ENCODE peak calls at places on chromosomes 6 and 20, in six cellular contexts. One of them, this sample, is unnamed.

GRCh38 chr20:22106308-22106938 is 401.0 kb downstream of the PAX1 start:
- DNase-seq in SK-N-SH: peak; percentile 11
- DNase-seq in neural progenitor cell: peak; percentile 50
- DNase-seq in PC-3: peak; percentile 61
- DNase-seq in GM23338: peak; percentile 66
- DNase-seq in MM.1S: peak; percentile 66
- DNase-seq in this sample: peak; percentile 56

GRCh38 chr6:113596907-113597583 is 260.1 kb upstream of the MARCKS start:
- DNase-seq in SK-N-SH: no peak
- DNase-seq in PC-3: no peak
- DNase-seq in GM23338: no peak
- DNase-seq in MM.1S: no peak
- DNase-seq in neural progenitor cell: no peak
- DNase-seq in this sample: no peak

GRCh38 chr6:129331450-129332138 is 378.4 kb downstream of the ARHGAP18 start:
- DNase-seq in GM23338: no peak
- DNase-seq in MM.1S: no peak
- DNase-seq in neural progenitor cell: no peak
- DNase-seq in PC-3: peak; percentile 39
- DNase-seq in SK-N-SH: no peak
- DNase-seq in this sample: no peak

GRCh38 chr20:62656919-62657635 is 14.8 kb downstream of the SLCO4A1 start:
- DNase-seq in neural progenitor cell: no peak
- DNase-seq in GM23338: no peak
- DNase-seq in SK-N-SH: no peak
- DNase-seq in PC-3: no peak
- DNase-seq in MM.1S: no peak
- DNase-seq in this sample: no peak

GRCh38 chr6:148578837-148579236 is 168.0 kb upstream of the UST start:
- DNase-seq in SK-N-SH: no peak
- DNase-seq in MM.1S: no peak
- DNase-seq in neural progenitor cell: no peak
- DNase-seq in PC-3: no peak
- DNase-seq in GM23338: no peak
- DNase-seq in this sample: no peak

GRCh38 chr6:125480571-125480970 is 178.8 kb upstream of the HDDC2 start:
- DNase-seq in SK-N-SH: no peak
- DNase-seq in PC-3: no peak
- DNase-seq in GM23338: no peak
- DNase-seq in neural progenitor cell: no peak
- DNase-seq in MM.1S: no peak
- DNase-seq in this sample: no peak

GRCh38 chr20:63966944-63967322 is 2.8 kb downstream of the ZNF512B start:
- DNase-seq in neural progenitor cell: no peak
- DNase-seq in GM23338: no peak
- DNase-seq in SK-N-SH: no peak
- DNase-seq in MM.1S: no peak
- DNase-seq in PC-3: no peak
- DNase-seq in this sample: no peak

GRCh38 chr6:15436451-15436850 is 190.6 kb downstream of the JARID2 start:
- DNase-seq in GM23338: no peak
- DNase-seq in SK-N-SH: no peak
- DNase-seq in neural progenitor cell: no peak
- DNase-seq in MM.1S: no peak
- DNase-seq in PC-3: no peak
- DNase-seq in this sample: no peak

GRCh38 chr20:63333241-63333836 is 27.8 kb downstream of the CHRNA4 start:
- DNase-seq in neural progenitor cell: no peak
- DNase-seq in MM.1S: no peak
- DNase-seq in SK-N-SH: no peak
- DNase-seq in PC-3: peak; percentile 25
- DNase-seq in GM23338: no peak
- DNase-seq in this sample: no peak

GRCh38 chr20:50346372-50347347 is 156.0 kb downstream of the CEBPB start:
- DNase-seq in PC-3: peak; percentile 86
- DNase-seq in MM.1S: no peak
- DNase-seq in GM23338: no peak
- DNase-seq in neural progenitor cell: no peak
- DNase-seq in SK-N-SH: peak; percentile 82
- DNase-seq in this sample: peak; percentile 68

GRCh38 chr6:31462964-31463940 is 34.7 kb upstream of the MICB start:
- DNase-seq in PC-3: peak; percentile 95
- DNase-seq in MM.1S: peak; percentile 84
- DNase-seq in neural progenitor cell: peak; percentile 89
- DNase-seq in SK-N-SH: peak; percentile 69
- DNase-seq in GM23338: peak; percentile 97
- DNase-seq in this sample: peak; percentile 91
- H2AFZ ChIP-seq in PC-3: peak overlapping the region; percentile 95
- H2AFZ ChIP-seq in MM.1S: peak overlapping the region; percentile 85
- H2AFZ ChIP-seq in neural progenitor cell: peak overlapping the region; percentile 94
- H2AFZ ChIP-seq in SK-N-SH: peak overlapping the region; percentile 58
- H2AFZ ChIP-seq in GM23338: peak overlapping the region; percentile 94
- H2AFZ ChIP-seq in this sample: peak overlapping the region; percentile 36

GRCh38 chr6:118061666-118062065 is 154.6 kb downstream of the SLC35F1 start:
- DNase-seq in MM.1S: no peak
- DNase-seq in SK-N-SH: no peak
- DNase-seq in GM23338: no peak
- DNase-seq in neural progenitor cell: no peak
- DNase-seq in PC-3: no peak
- DNase-seq in this sample: no peak
- TF ChIP-seq EZH2phosphoT487 in MM.1S: no peak
- TF ChIP-seq EZH2phosphoT487 in SK-N-SH: no peak
- TF ChIP-seq EZH2phosphoT487 in GM23338: no peak
- TF ChIP-seq EZH2phosphoT487 in neural progenitor cell: no peak
- TF ChIP-seq EZH2phosphoT487 in PC-3: no peak
- TF ChIP-seq EZH2phosphoT487 in this sample: no peak

GRCh38 chr6:37547564-37548061 is 47.9 kb upstream of the CCDC167 start:
- DNase-seq in MM.1S: no peak
- DNase-seq in neural progenitor cell: no peak
- DNase-seq in PC-3: peak; percentile 66
- DNase-seq in SK-N-SH: peak; percentile 45
- DNase-seq in GM23338: no peak
- DNase-seq in this sample: peak; percentile 58
- H2AFZ ChIP-seq in MM.1S: no peak overlapping the region
- H2AFZ ChIP-seq in neural progenitor cell: no peak overlapping the region
- H2AFZ ChIP-seq in PC-3: peak overlapping the region; percentile 11
- H2AFZ ChIP-seq in SK-N-SH: no peak overlapping the region
- H2AFZ ChIP-seq in GM23338: no peak overlapping the region
- H2AFZ ChIP-seq in this sample: no peak overlapping the region

GRCh38 chr6:36958775-36959554 is 4.4 kb downstream of the PI16 start:
- DNase-seq in MM.1S: no peak
- DNase-seq in GM23338: peak; percentile 70
- DNase-seq in neural progenitor cell: no peak
- DNase-seq in SK-N-SH: no peak
- DNase-seq in PC-3: no peak
- DNase-seq in this sample: no peak
- TF ChIP-seq EZH2phosphoT487 in MM.1S: no peak
- TF ChIP-seq EZH2phosphoT487 in GM23338: no peak
- TF ChIP-seq EZH2phosphoT487 in neural progenitor cell: no peak
- TF ChIP-seq EZH2phosphoT487 in SK-N-SH: no peak
- TF ChIP-seq EZH2phosphoT487 in PC-3: no peak
- TF ChIP-seq EZH2phosphoT487 in this sample: no peak

GRCh38 chr6:133339543-133340384 is 98.6 kb downstream of the EYA4 start:
- DNase-seq in PC-3: no peak
- DNase-seq in MM.1S: no peak
- DNase-seq in SK-N-SH: no peak
- DNase-seq in GM23338: no peak
- DNase-seq in neural progenitor cell: no peak
- DNase-seq in this sample: no peak
- H2AFZ ChIP-seq in PC-3: no peak overlapping the region
- H2AFZ ChIP-seq in MM.1S: no peak overlapping the region
- H2AFZ ChIP-seq in SK-N-SH: no peak overlapping the region
- H2AFZ ChIP-seq in GM23338: peak overlapping the region; percentile 61
- H2AFZ ChIP-seq in neural progenitor cell: no peak overlapping the region
- H2AFZ ChIP-seq in this sample: no peak overlapping the region